ENCODE peak calls at places on chromosomes 5 and 9, in eight cellular contexts. Y, H, I, R, F, K, L and T are unnamed samples.
A peak's percentile ranks its signal among the peaks of the same experiment; 100 is the strongest.

GRCh38 chr9:84283895-84284294 is 56.7 kb downstream of the SLC28A3 start:
- DNase-seq in Y (no peak), H (no peak), I (no peak), R (no peak), F (no peak), K (no peak), L (no peak), T (no peak)

GRCh38 chr5:53386341-53386740 is 94.1 kb upstream of the FST start:
- DNase-seq in Y (no peak), H (no peak), I (no peak), R (no peak), F (no peak), K (no peak), L (no peak), T (no peak)

GRCh38 chr9:91483835-91484234 is 60.2 kb upstream of the NFIL3 start:
- DNase-seq in Y (no peak), H (no peak), I (no peak), R (no peak), F (no peak), K (no peak), L (no peak), T (no peak)

GRCh38 chr5:155434681-155435080 is 421.1 kb downstream of the KIF4B start:
- DNase-seq in Y (no peak), H (no peak), I (no peak), R (no peak), F (no peak), K (no peak), L (no peak), T (no peak)

GRCh38 chr5:76855961-76856360 is 6.1 kb downstream of the S100Z start:
- DNase-seq in Y (no peak), H (no peak), I (no peak), R (peak; percentile 50), F (no peak), K (no peak), L (no peak), T (no peak)

GRCh38 chr9:88076286-88077070 is 61.8 kb downstream of the SPATA31C2 start:
- DNase-seq in Y (peak; percentile 55), H (peak; percentile 88), I (peak; percentile 69), R (peak; percentile 90), F (peak; percentile 16), K (peak; percentile 78), L (peak; percentile 67), T (peak; percentile 65)

GRCh38 chr9:122056484-122056883 is 36.6 kb downstream of the TTLL11 start:
- DNase-seq in Y (no peak), H (no peak), I (no peak), R (no peak), F (no peak), K (no peak), L (no peak), T (no peak)

GRCh38 chr9:123825337-123825736 is 104.6 kb downstream of the DENND1A start:
- DNase-seq in Y (no peak), H (no peak), I (no peak), R (no peak), F (no peak), K (no peak), L (no peak), T (no peak)

GRCh38 chr9:35996358-35996970 is 38.5 kb upstream of the OR2S2 start:
- DNase-seq in Y (no peak), H (no peak), I (no peak), R (no peak), F (no peak), K (no peak), L (no peak), T (no peak)

GRCh38 chr9:127537792-127538191 is 74.3 kb upstream of the STXBP1 start:
- DNase-seq in Y (no peak), H (no peak), I (no peak), R (no peak), F (no peak), K (no peak), L (peak; percentile 40), T (no peak)

GRCh38 chr9:99748251-99748650 is 73.4 kb upstream of the NR4A3 start:
- DNase-seq in Y (no peak), H (no peak), I (no peak), R (no peak), F (no peak), K (no peak), L (no peak), T (no peak)

DNA sequence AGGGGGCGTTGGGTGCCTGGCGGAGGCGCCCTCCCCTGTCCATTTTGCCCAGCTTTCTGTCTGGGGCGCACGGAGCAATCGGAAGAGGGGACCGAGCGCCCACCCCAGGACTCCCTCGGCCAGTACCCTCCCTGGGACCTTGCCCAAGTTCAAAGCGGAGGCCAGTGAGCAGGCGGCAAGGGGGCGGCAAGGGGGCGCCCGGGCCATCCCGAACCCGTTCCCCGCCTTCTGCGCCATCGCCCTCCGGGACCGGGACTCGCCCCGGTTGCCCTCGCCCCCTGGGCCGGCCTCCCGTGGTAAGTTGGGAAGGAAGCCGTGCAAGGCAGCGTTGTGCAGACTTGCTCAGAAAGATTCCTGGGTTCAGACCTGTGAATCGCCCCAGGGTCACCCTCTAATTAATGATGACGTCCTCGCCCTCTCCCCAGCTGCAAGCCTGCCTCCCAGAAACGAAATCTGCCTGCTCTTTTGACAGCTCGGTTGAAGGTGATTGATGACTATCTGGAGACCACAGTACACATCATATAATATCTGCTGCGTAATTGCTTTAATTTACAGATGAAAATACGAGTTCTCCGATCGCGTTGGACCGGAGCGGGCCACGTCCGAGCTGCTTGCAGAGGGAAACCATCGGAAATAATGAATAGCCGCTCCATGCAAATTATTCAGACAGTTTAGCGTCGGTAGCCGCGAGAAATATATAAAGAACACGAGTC is 1.4 kb upstream of the IRX4 start:
- DNase-seq in Y (no peak), H (no peak), I (no peak), R (no peak), F (no peak), K (no peak), L (no peak), T (no peak)
- H3K4me3 ChIP-seq in Y (peak overlapping the region; percentile 58), H (no peak overlapping the region), I (no peak overlapping the region), R (no peak overlapping the region), F (no peak overlapping the region), K (no peak overlapping the region), L (peak overlapping the region; percentile 45), T (no peak overlapping the region)

GRCh38 chr5:32690153-32690552 is 21.0 kb upstream of the NPR3 start:
- DNase-seq in Y (no peak), H (no peak), I (no peak), R (no peak), F (no peak), K (no peak), L (no peak), T (no peak)
- TF ChIP-seq CTCF in Y (peak; percentile 7), H (no peak), I (no peak), R (no peak), F (peak; percentile 26), K (peak; percentile 21), L (no peak), T (peak; percentile 26)

DNA sequence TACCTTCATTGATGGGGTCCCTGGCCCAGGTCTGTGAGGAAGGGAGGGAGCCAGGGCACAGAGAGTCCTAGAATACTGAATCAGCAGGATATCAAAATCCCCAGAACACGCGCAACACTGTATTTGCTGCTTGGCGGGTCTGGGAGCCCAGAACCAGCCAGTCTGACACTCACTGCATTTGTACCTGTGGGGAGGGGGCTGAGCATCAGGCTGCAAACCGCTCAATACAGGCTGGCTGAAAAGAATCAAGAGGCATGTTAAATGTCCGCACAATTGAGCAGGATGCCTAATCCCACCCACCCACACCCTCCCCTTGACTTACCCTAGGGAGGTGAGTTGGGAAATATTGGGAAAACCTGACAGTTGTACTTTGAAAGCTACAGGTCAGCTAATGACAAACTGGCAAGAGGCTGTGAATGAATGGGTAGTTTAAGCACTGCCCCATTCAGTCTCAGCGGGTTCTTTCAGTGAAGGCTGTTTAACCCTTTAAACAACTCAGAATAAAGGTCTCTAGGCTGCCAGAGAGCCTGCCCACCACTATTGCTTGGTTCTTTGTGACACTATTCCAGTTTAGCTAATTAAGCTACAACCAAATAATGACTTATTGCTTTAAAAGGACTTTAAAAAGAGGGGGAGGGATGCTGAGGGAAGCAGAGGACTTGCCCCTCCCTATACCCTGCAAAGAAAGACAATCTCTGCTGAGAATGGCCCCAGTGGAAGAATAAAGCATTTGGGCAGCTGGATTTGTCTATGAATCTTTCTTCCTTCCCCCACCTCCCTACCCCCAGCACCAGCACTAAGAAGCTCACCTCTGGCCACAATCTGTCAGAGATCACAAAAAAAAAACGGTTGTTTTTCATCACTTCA is 5.0 kb downstream of the SPRY4 start:
- DNase-seq in Y (no peak), H (no peak), I (no peak), R (no peak), F (no peak), K (no peak), L (no peak), T (no peak)
- H3K4me3 ChIP-seq in Y (peak overlapping the region; percentile 73), H (no peak overlapping the region), I (no peak overlapping the region), R (peak overlapping the region; percentile 28), F (peak overlapping the region; percentile 88), K (no peak overlapping the region), L (no peak overlapping the region), T (peak overlapping the region; percentile 41)

GRCh38 chr5:115767424-115767823 is 49.0 kb downstream of the CDO1 start:
- DNase-seq in Y (no peak), H (no peak), I (no peak), R (no peak), F (no peak), K (no peak), L (no peak), T (no peak)

GRCh38 chr5:115774684-115775083 is 41.8 kb downstream of the CDO1 start:
- DNase-seq in Y (no peak), H (peak; percentile 65), I (no peak), R (no peak), F (no peak), K (no peak), L (no peak), T (no peak)

GRCh38 chr5:115766608-115767007 is 49.9 kb downstream of the CDO1 start:
- DNase-seq in Y (no peak), H (no peak), I (no peak), R (no peak), F (no peak), K (no peak), L (no peak), T (no peak)

GRCh38 chr5:115773010-115773580 is 43.4 kb downstream of the CDO1 start:
- DNase-seq in Y (no peak), H (no peak), I (no peak), R (no peak), F (no peak), K (no peak), L (no peak), T (no peak)

GRCh38 chr5:115770466-115770865 is 46.0 kb downstream of the CDO1 start:
- DNase-seq in Y (no peak), H (no peak), I (no peak), R (no peak), F (no peak), K (no peak), L (no peak), T (no peak)
- TF ChIP-seq CTCF in Y (no peak), H (no peak), I (no peak), R (peak; percentile 7), F (peak; percentile 50), K (peak; percentile 38), L (no peak), T (peak; percentile 43)

GRCh38 chr5:38467353-38468040 is 88.9 kb downstream of the LIFR start:
- DNase-seq in Y (peak; percentile 66), H (peak; percentile 84), I (peak; percentile 82), R (no peak), F (no peak), K (no peak), L (peak; percentile 34), T (no peak)
- H3K4me3 ChIP-seq in Y (peak overlapping the region; percentile 65), H (no peak overlapping the region), I (peak overlapping the region; percentile 2), R (no peak overlapping the region), F (peak overlapping the region; percentile 34), K (no peak overlapping the region), L (peak overlapping the region; percentile 16), T (no peak overlapping the region)